ENCODE peak calls at places on chromosomes 3 and 15, in ten cellular contexts. B, X, F, R, S, U, N, M, P and Z are unnamed samples.

GRCh38 chr3:106792716-106793115 is 584.5 kb upstream of the CCDC54 start:
- DNase-seq in M (peak), B (no peak), N (no peak), X (no peak), R (no peak), U (peak), F (no peak), P (no peak), S (no peak), Z (peak)

GRCh38 chr3:52456169-52456799 is 880 bp downstream of the NISCH start:
- DNase-seq in U (no peak), N (no peak), P (no peak), X (no peak), F (peak), R (peak), B (no peak), M (no peak), S (no peak), Z (peak)

GRCh38 chr3:130772124-130772523 is 25.5 kb upstream of the PIK3R4 start:
- DNase-seq in N (no peak), F (no peak), U (no peak), M (no peak), S (peak), R (no peak), P (no peak), X (no peak), B (no peak), Z (no peak)

GRCh38 chr15:82952156-82953081 is at the start of gene HOMER2:
- DNase-seq in M (no peak), N (peak), P (peak), R (no peak), S (peak), U (peak), F (no peak), B (no peak), X (peak), Z (no peak)

GRCh38 chr3:156160653-156161052 is 40.3 kb downstream of the KCNAB1 start:
- DNase-seq in F (peak), R (no peak), X (no peak), M (no peak), U (no peak), B (no peak), P (no peak), N (no peak), S (peak), Z (no peak)

GRCh38 chr3:12338595-12339546 is 50.0 kb downstream of the PPARG start:
- DNase-seq in B (no peak), U (no peak), P (no peak), S (no peak), M (no peak), F (no peak), N (no peak), X (no peak), R (no peak), Z (no peak)

GRCh38 chr3:162704991-162705390 is 1208.4 kb downstream of the OTOL1 start:
- DNase-seq in R (no peak), U (no peak), M (no peak), B (no peak), N (no peak), P (no peak), S (no peak), X (no peak), F (no peak), Z (no peak)

GRCh38 chr15:91055548-91056331 is 33.3 kb upstream of the VPS33B start:
- DNase-seq in P (no peak), B (peak), N (no peak), R (peak), X (no peak), U (peak), S (peak), F (peak), M (peak), Z (peak)